ENCODE peak calls at places on chromosomes 5 and 9, in ten cellular contexts. F, G, W, C, U, O, Y, T, N and M are unnamed samples.
A peak's percentile ranks its signal among the peaks of the same experiment; 100 is the strongest.

GRCh38 chr5:177496111-177497010 is 1.0 kb downstream of the PDLIM7 start:
- DNase-seq in G (peak; percentile 92), N (peak; percentile 79), F (peak; percentile 94), U (peak; percentile 69), W (peak; percentile 95), C (no peak), Y (peak; percentile 82), O (peak; percentile 51), T (peak; percentile 70), M (peak; percentile 74)

GRCh38 chr5:38297830-38298608 is 39.7 kb downstream of the EGFLAM start:
- DNase-seq in U (no peak), C (no peak), Y (no peak), F (no peak), G (no peak), W (peak; percentile 21), T (no peak), N (no peak), O (no peak), M (peak; percentile 17)

GRCh38 chr9:110123364-110124095 is 84.4 kb downstream of the C9orf152 start:
- DNase-seq in G (no peak), W (peak; percentile 54), N (no peak), O (no peak), U (no peak), T (no peak), F (peak; percentile 47), C (no peak), Y (no peak), M (no peak)

GRCh38 chr9:4967521-4967920 is 17.6 kb upstream of the JAK2 start:
- DNase-seq in W (no peak), Y (no peak), G (no peak), N (no peak), O (no peak), F (peak; percentile 69), C (no peak), U (no peak), T (no peak), M (no peak)

GRCh38 chr5:80960531-80961375 is 590 bp downstream of the RASGRF2 start:
- DNase-seq in N (no peak), F (peak; percentile 13), W (peak; percentile 43), U (peak; percentile 28), C (peak; percentile 45), T (peak; percentile 13), Y (peak; percentile 80), O (no peak), G (no peak), M (peak; percentile 22)

GRCh38 chr9:93228453-93228852 is 44.5 kb downstream of the WNK2 start:
- DNase-seq in Y (no peak), O (no peak), F (no peak), N (no peak), W (no peak), T (no peak), G (no peak), U (no peak), C (no peak), M (no peak)

GRCh38 chr9:95029720-95030119 is 287.8 kb downstream of the FANCC start:
- DNase-seq in G (no peak), W (no peak), N (no peak), U (no peak), T (no peak), Y (no peak), C (no peak), O (no peak), F (no peak), M (no peak)

GRCh38 chr5:108003178-108003577 is 332.4 kb upstream of the EFNA5 start:
- DNase-seq in F (peak; percentile 47), T (no peak), U (no peak), W (peak; percentile 73), O (no peak), N (no peak), Y (no peak), C (no peak), G (peak; percentile 18), M (no peak)

GRCh38 chr5:95042040-95042439 is 242.9 kb downstream of the MCTP1 start:
- DNase-seq in Y (no peak), O (no peak), T (no peak), F (no peak), C (no peak), N (no peak), U (no peak), G (no peak), W (no peak), M (no peak)

GRCh38 chr9:117459941-117460340 is 45.1 kb upstream of the ASTN2 start:
- DNase-seq in G (no peak), U (no peak), N (no peak), F (no peak), Y (no peak), T (no peak), C (no peak), O (no peak), W (no peak), M (no peak)

GRCh38 chr5:146721073-146721830 is 157.3 kb downstream of the PPP2R2B start:
- DNase-seq in Y (no peak), F (no peak), O (no peak), G (no peak), U (no peak), C (no peak), T (no peak), W (no peak), N (no peak), M (no peak)

GRCh38 chr5:43997647-43998251 is 391.5 kb downstream of the FGF10 start:
- DNase-seq in W (peak; percentile 40), T (peak; percentile 41), F (peak; percentile 19), G (peak; percentile 74), N (no peak), C (no peak), O (no peak), U (no peak), Y (no peak), M (no peak)

GRCh38 chr5:43996221-43996620 is 393.0 kb downstream of the FGF10 start:
- DNase-seq in F (no peak), G (no peak), C (no peak), Y (no peak), W (no peak), U (no peak), T (no peak), O (no peak), N (no peak), M (no peak)

DNA sequence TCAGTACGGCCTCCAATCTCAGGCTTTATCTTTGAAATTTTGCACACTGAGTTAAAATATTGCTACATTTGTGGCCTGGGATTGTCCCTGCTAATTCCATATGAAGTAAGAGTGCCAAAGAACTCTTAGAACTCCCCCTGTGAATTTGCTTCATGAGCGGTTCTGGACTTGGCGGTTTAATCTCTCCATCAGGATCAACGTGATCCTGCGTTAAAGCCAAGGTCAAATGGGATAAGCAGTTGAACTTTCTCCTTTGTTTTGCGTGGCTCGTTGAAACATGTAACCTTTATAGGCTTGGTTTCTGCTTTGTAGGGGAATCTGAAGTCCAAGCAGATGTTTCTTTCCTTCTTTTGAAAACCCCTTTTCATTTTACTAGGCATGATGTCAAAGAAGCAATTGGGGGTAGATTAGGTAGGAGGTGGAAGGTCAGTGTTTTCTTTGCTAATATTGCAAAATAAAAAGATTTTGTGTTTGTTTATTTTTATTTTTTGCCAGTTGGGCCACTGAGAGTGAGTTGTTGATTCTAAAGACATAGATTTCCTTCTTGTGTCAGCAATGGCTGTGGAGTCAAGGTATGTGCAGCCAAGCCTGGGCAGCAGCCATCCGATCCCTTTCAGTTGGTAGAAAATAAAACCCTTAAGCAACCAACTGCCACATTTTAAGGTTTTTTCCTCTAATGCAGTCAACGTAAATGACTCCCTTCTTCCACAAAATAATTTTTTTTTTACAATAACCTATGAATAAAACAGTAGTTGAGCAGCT is 390.8 kb downstream of the NNT start:
- DNase-seq in Y (no peak), U (no peak), O (no peak), F (no peak), W (no peak), G (no peak), N (no peak), T (no peak), C (no peak), M (peak; percentile 50)
- H3K4me3 ChIP-seq in Y (no peak overlapping the region), U (no peak overlapping the region), O (no peak overlapping the region), F (no peak overlapping the region), W (no peak overlapping the region), G (no peak overlapping the region), N (no peak overlapping the region), T (no peak overlapping the region), C (no peak overlapping the region), M (no peak overlapping the region)

DNA sequence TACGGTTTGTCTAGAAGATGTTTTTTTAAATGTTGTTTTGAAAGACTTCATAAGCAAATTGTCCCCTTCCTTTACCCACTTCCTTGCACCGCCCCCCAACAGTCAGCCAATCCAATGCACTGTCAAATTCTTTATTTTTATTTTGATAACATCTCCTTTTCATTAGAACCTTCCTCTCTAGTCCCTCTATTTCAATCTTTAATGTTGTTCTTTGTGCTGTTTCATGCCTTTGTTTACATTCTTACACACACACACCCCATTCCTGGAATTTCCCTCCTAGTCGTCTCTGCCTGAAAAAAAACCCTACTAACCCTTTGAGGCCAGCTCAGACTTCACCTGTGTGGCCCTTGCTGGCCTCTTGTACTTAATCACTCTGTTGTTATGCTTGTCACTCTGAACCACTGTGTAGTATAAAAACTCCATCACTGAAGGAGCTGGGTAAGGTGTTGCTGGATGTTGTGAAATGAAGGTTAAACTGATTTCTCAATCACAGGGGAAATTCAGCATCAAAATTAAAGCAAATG is 133.4 kb downstream of the UGCG start:
- DNase-seq in O (peak; percentile 37), T (no peak), Y (no peak), W (peak; percentile 71), C (no peak), F (no peak), U (no peak), G (peak; percentile 52), N (no peak), M (no peak)
- H3K4me3 ChIP-seq in O (no peak overlapping the region), T (no peak overlapping the region), Y (no peak overlapping the region), W (no peak overlapping the region), C (no peak overlapping the region), F (no peak overlapping the region), U (no peak overlapping the region), G (no peak overlapping the region), N (no peak overlapping the region), M (no peak overlapping the region)

DNA sequence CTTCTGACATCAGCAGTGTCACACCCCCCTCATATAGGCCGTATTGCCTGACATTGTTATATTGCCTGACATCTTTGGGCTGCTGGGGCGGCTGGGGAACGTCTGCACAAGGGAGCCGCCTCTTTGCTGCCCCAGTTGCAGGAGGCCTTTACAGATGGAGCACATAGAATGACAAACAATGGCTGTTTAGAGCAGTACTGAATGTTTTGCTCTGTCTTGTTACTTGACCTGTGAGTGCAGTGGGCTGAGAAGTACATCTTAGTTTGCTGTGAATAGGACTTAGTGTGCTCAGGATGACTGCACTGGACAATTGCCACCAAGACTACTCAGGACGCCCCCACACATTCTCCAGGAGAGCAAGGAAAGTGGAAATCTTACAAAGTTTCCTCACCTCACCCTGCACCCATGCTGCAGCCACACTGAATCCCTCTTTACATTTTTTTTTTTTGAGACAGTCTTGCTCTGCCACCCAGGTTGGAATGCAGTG is 65.4 kb upstream of the SPOCK1 start:
- DNase-seq in G (no peak), F (peak; percentile 26), O (no peak), T (no peak), Y (no peak), C (no peak), U (no peak), N (no peak), W (peak; percentile 48), M (no peak)
- H3K4me3 ChIP-seq in G (no peak overlapping the region), F (no peak overlapping the region), O (no peak overlapping the region), T (no peak overlapping the region), Y (no peak overlapping the region), C (no peak overlapping the region), U (no peak overlapping the region), N (no peak overlapping the region), W (no peak overlapping the region), M (no peak overlapping the region)

DNA sequence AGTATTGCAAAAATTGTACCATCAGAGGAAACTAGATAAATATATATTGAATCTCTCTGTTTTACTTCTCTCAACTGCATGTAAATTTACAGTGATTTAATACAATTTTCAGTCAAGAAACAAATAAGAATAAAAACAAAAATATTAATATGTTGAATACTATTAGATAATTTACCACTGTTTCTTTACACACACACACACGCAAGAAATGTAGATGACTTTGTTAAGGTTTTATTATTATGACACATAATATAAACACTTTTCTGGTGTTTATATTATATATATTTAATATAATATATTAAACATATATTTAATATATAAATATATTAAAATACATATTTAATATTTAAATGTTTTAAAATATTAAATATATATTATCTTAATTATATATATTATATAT is 814.3 kb upstream of the CDH10 start:
- DNase-seq in N (no peak), T (no peak), U (no peak), C (no peak), F (no peak), Y (no peak), O (no peak), W (no peak), G (no peak), M (no peak)
- H3K4me3 ChIP-seq in N (no peak overlapping the region), T (no peak overlapping the region), U (no peak overlapping the region), C (no peak overlapping the region), F (no peak overlapping the region), Y (no peak overlapping the region), O (no peak overlapping the region), W (no peak overlapping the region), G (no peak overlapping the region), M (no peak overlapping the region)